ENCODE peak calls at places on chromosomes 5 and 9, in ten cellular contexts. L is lower lobe of right lung; Z is GM03348; E is stimulated activated CD4-positive, alpha-beta T cell treated with anti-CD3 and anti-CD28 coated beads, Interleukin-1b, Interleukin-23, amount 100 ng/mL, for 24 hours; I is ACHN; X is Calu3; A is DMS153; T is activated CD4-positive, alpha-beta T cell treated with anti-CD3 and anti-CD28 coated beads, Interleukin-2, amount 10 ng/mL, durations not matched to agents 7 days and 5 days; D is HEK293T; Y is GM04503. P is an unnamed sample.

GRCh38 chr5:122673343-122673742 is 101.5 kb upstream of the SNX2 start:
- DNase-seq in L (no peak), Z (peak; percentile 57), E (no peak), I (no peak), X (no peak), A (no peak), T (no peak), D (no peak), Y (peak; percentile 37), P (peak; percentile 63)

GRCh38 chr5:131221888-131222287 is 42.0 kb upstream of the CDC42SE2 start:
- DNase-seq in L (no peak), Z (peak; percentile 41), E (no peak), I (peak; percentile 2), X (no peak), A (no peak), T (no peak), D (no peak), Y (no peak), P (no peak)

GRCh38 chr9:95952471-95952870 is 77.0 kb downstream of the ERCC6L2 start:
- DNase-seq in L (no peak), Z (no peak), E (no peak), I (no peak), X (no peak), A (no peak), T (no peak), D (no peak), Y (no peak), P (no peak)

GRCh38 chr9:132008184-132008781 is 71.4 kb downstream of the MED27 start:
- DNase-seq in L (no peak), Z (peak; percentile 27), E (no peak), I (peak; percentile 56), X (no peak), A (no peak), T (no peak), D (no peak), Y (no peak), P (no peak)

GRCh38 chr9:72984150-72984947 is 31.5 kb upstream of the ALDH1A1 start:
- DNase-seq in L (no peak), Z (no peak), E (no peak), I (peak; percentile 12), X (no peak), A (no peak), T (no peak), D (no peak), Y (no peak), P (no peak)

GRCh38 chr5:157336423-157336744 is 70.5 kb downstream of the CYFIP2 start:
- DNase-seq in L (no peak), Z (no peak), E (no peak), I (no peak), X (no peak), A (no peak), T (no peak), D (no peak), Y (no peak), P (no peak)

GRCh38 chr9:81113408-81114124 is 575.8 kb downstream of the TLE1 start:
- DNase-seq in L (no peak), Z (no peak), E (no peak), I (no peak), X (no peak), A (peak; percentile 81), T (no peak), D (no peak), Y (no peak), P (no peak)

GRCh38 chr9:5832093-5832542 is 799 bp downstream of the ERMP1 start:
- DNase-seq in L (no peak), Z (no peak), E (no peak), I (no peak), X (no peak), A (no peak), T (peak; percentile 30), D (no peak), Y (no peak), P (no peak)

GRCh38 chr5:68652507-68652906 is 437.0 kb downstream of the PIK3R1 start:
- DNase-seq in L (no peak), Z (peak; percentile 28), E (no peak), I (no peak), X (no peak), A (no peak), T (no peak), D (no peak), Y (peak; percentile 66), P (no peak)

GRCh38 chr5:174721522-174722432 is 2.6 kb upstream of the MSX2 start:
- DNase-seq in L (no peak), Z (no peak), E (no peak), I (no peak), X (no peak), A (no peak), T (no peak), D (no peak), Y (no peak), P (no peak)

GRCh38 chr5:139897342-139897741 is 101.7 kb downstream of the PSD2 start:
- DNase-seq in L (no peak), Z (no peak), E (no peak), I (no peak), X (no peak), A (no peak), T (no peak), D (no peak), Y (no peak), P (no peak)

GRCh38 chr9:89544280-89544664 is 46.4 kb upstream of the SEMA4D start:
- DNase-seq in L (no peak), Z (no peak), E (no peak), I (no peak), X (no peak), A (no peak), T (no peak), D (no peak), Y (no peak), P (no peak)

GRCh38 chr5:73374520-73375235 is 73.9 kb downstream of the FOXD1 start:
- DNase-seq in L (no peak), Z (peak; percentile 55), E (no peak), I (peak; percentile 17), X (no peak), A (no peak), T (no peak), D (no peak), Y (no peak), P (no peak)

GRCh38 chr9:35749515-35750255 is 598 bp downstream of the RGP1 start:
- DNase-seq in L (peak; percentile 67), Z (peak; percentile 23), E (no peak), I (no peak), X (peak; percentile 35), A (no peak), T (peak; percentile 62), D (peak; percentile 32), Y (no peak), P (peak; percentile 57)

GRCh38 chr9:137493163-137494103 is 34.3 kb upstream of the NSMF start:
- DNase-seq in L (no peak), Z (no peak), E (no peak), I (no peak), X (no peak), A (no peak), T (no peak), D (no peak), Y (no peak), P (no peak)

GRCh38 chr5:152505442-152506042 is 100.5 kb upstream of the NMUR2 start:
- DNase-seq in L (no peak), Z (peak; percentile 60), E (peak; percentile 6), I (peak; percentile 41), X (peak; percentile 73), A (peak; percentile 12), T (peak; percentile 58), D (peak; percentile 41), Y (peak; percentile 4), P (no peak)

GRCh38 chr5:8908055-8908683 is 637.7 kb downstream of the SEMA5A start:
- DNase-seq in L (no peak), Z (peak; percentile 23), E (no peak), I (peak; percentile 45), X (peak; percentile 15), A (peak; percentile 12), T (peak; percentile 11), D (peak; percentile 46), Y (no peak), P (no peak)

GRCh38 chr5:14781106-14781505 is 90.5 kb downstream of the ANKH start:
- DNase-seq in L (no peak), Z (no peak), E (no peak), I (no peak), X (no peak), A (no peak), T (no peak), D (no peak), Y (no peak), P (no peak)

GRCh38 chr5:113434889-113435288 is at the start of gene TSSK1B:
- DNase-seq in L (no peak), Z (no peak), E (no peak), I (no peak), X (no peak), A (no peak), T (no peak), D (no peak), Y (no peak), P (no peak)

GRCh38 chr5:152514827-152515397 is 109.8 kb upstream of the NMUR2 start:
- DNase-seq in L (no peak), Z (peak; percentile 52), E (no peak), I (peak; percentile 28), X (peak; percentile 36), A (no peak), T (peak; percentile 13), D (peak; percentile 15), Y (no peak), P (no peak)

GRCh38 chr5:172688735-172689572 is 47.9 kb downstream of the NEURL1B start:
- DNase-seq in L (no peak), Z (peak; percentile 64), E (peak; percentile 19), I (no peak), X (peak; percentile 71), A (no peak), T (peak; percentile 58), D (no peak), Y (no peak), P (peak; percentile 67)

GRCh38 chr9:74760031-74760700 is 127.6 kb downstream of the TRPM6 start:
- DNase-seq in L (no peak), Z (no peak), E (no peak), I (no peak), X (no peak), A (no peak), T (no peak), D (no peak), Y (peak; percentile 41), P (no peak)

GRCh38 chr9:91949946-91950664 is at the start of gene ROR2:
- DNase-seq in L (peak; percentile 66), Z (peak; percentile 90), E (peak; percentile 41), I (peak; percentile 63), X (peak; percentile 66), A (peak; percentile 42), T (peak; percentile 61), D (peak; percentile 81), Y (no peak), P (peak; percentile 77)

GRCh38 chr9:95092321-95093072 is 225.0 kb downstream of the FANCC start:
- DNase-seq in L (no peak), Z (peak; percentile 80), E (no peak), I (no peak), X (peak; percentile 79), A (no peak), T (no peak), D (no peak), Y (peak; percentile 33), P (no peak)

GRCh38 chr5:115545065-115545882 is 699 bp upstream of the FEM1C start:
- DNase-seq in L (no peak), Z (no peak), E (no peak), I (no peak), X (no peak), A (no peak), T (no peak), D (no peak), Y (no peak), P (no peak)

GRCh38 chr5:11504794-11505193 is 399.5 kb downstream of the CTNND2 start:
- DNase-seq in L (no peak), Z (no peak), E (no peak), I (no peak), X (peak; percentile 9), A (no peak), T (no peak), D (no peak), Y (no peak), P (no peak)

GRCh38 chr5:37837101-37838032 is 2.5 kb downstream of the GDNF start:
- DNase-seq in L (peak; percentile 73), Z (peak; percentile 91), E (peak; percentile 69), I (peak; percentile 43), X (peak; percentile 60), A (peak; percentile 31), T (peak; percentile 63), D (no peak), Y (no peak), P (peak; percentile 85)

GRCh38 chr5:51384281-51384840 is 1.1 kb downstream of the ISL1 start:
- DNase-seq in L (no peak), Z (no peak), E (no peak), I (no peak), X (no peak), A (no peak), T (no peak), D (no peak), Y (no peak), P (no peak)

P was measured in Right ventricle myocardium superior.